ENCODE peak calls at places on chromosomes 13 and 19, in ten cellular contexts. C is 8988T; A is EL; G is stimulated activated CD4-positive, alpha-beta T cell treated with anti-CD3 and anti-CD28 coated beads, Interleukin-1b, Interleukin-23, amount 100 ng/mL, for 4 hours; S is fibroblast of the aortic adventitia; L is effector CD4-positive, alpha-beta T cell; X is NCI-H2081; K is left cardiac atrium; F is aorta; V is T-helper 2 cell treated with Interferon-gamma antibody and Interleukin-4, amounts not matched to agents 5 μg/mL and 100 μg/mL, for 36 hours. B is an unnamed sample.

GRCh38 chr19:38173324-38174041 is 50.5 kb downstream of the DPF1 start:
- DNase-seq in C (no peak), A (no peak), G (no peak), S (peak; percentile 74), L (no peak), X (peak; percentile 95), K (peak; percentile 76), F (peak; percentile 94), V (no peak), B (no peak)

GRCh38 chr19:5057860-5058259 is 88.9 kb downstream of the KDM4B start:
- DNase-seq in C (peak; percentile 91), A (peak; percentile 13), G (no peak), S (peak; percentile 23), L (no peak), X (no peak), K (no peak), F (no peak), V (no peak), B (peak; percentile 60)

GRCh38 chr13:51848674-51849073 is 3.7 kb upstream of the TMEM272 start:
- DNase-seq in C (no peak), A (peak; percentile 57), G (no peak), S (no peak), L (no peak), X (no peak), K (no peak), F (no peak), V (no peak), B (no peak)

GRCh38 chr19:39047076-39047475 is 14.7 kb upstream of the FBXO27 start:
- DNase-seq in C (no peak), A (no peak), G (no peak), S (no peak), L (no peak), X (no peak), K (no peak), F (no peak), V (no peak), B (no peak)

GRCh38 chr13:60267498-60268202 is 103.9 kb upstream of the DIAPH3 start:
- DNase-seq in C (no peak), A (peak; percentile 2), G (no peak), S (no peak), L (no peak), X (no peak), K (no peak), F (no peak), V (no peak), B (peak; percentile 80)

GRCh38 chr19:4660181-4660791 is 9.9 kb downstream of the MYDGF start:
- DNase-seq in C (no peak), A (peak; percentile 22), G (no peak), S (no peak), L (no peak), X (no peak), K (no peak), F (no peak), V (no peak), B (peak; percentile 83)

GRCh38 chr19:2511570-2511969 is 35.6 kb downstream of the GADD45B start:
- DNase-seq in C (no peak), A (no peak), G (no peak), S (no peak), L (no peak), X (no peak), K (no peak), F (no peak), V (no peak), B (no peak)

GRCh38 chr19:37654833-37655688 is at the start of gene ZFP30:
- DNase-seq in C (peak; percentile 93), A (peak; percentile 91), G (peak; percentile 73), S (peak; percentile 79), L (peak; percentile 72), X (peak; percentile 92), K (peak; percentile 90), F (peak; percentile 93), V (peak; percentile 88), B (peak; percentile 76)

GRCh38 chr19:35353635-35354034 is 4.6 kb upstream of the FFAR3 start:
- DNase-seq in C (no peak), A (no peak), G (no peak), S (no peak), L (no peak), X (no peak), K (no peak), F (peak; percentile 9), V (no peak), B (no peak)

GRCh38 chr13:49828452-49828851 is 36.0 kb upstream of the KPNA3 start:
- DNase-seq in C (no peak), A (no peak), G (no peak), S (no peak), L (no peak), X (no peak), K (no peak), F (no peak), V (no peak), B (no peak)

GRCh38 chr13:40464991-40465390 is 201.4 kb downstream of the FOXO1 start:
- DNase-seq in C (no peak), A (no peak), G (no peak), S (no peak), L (no peak), X (no peak), K (no peak), F (no peak), V (no peak), B (no peak)

GRCh38 chr13:43661321-43661720 is 125.5 kb downstream of the ENOX1 start:
- DNase-seq in C (no peak), A (no peak), G (no peak), S (no peak), L (no peak), X (no peak), K (no peak), F (no peak), V (no peak), B (no peak)

GRCh38 chr13:48533207-48533499 is 273 bp upstream of the RCBTB2 start:
- DNase-seq in C (no peak), A (no peak), G (no peak), S (no peak), L (no peak), X (no peak), K (no peak), F (no peak), V (no peak), B (no peak)

GRCh38 chr13:80654638-80655249 is 313.8 kb upstream of the SPRY2 start:
- DNase-seq in C (no peak), A (no peak), G (no peak), S (no peak), L (no peak), X (no peak), K (peak; percentile 18), F (peak; percentile 71), V (no peak), B (no peak)

GRCh38 chr13:35965226-35965927 is 165.8 kb downstream of the DCLK1 start:
- DNase-seq in C (no peak), A (no peak), G (no peak), S (no peak), L (no peak), X (no peak), K (no peak), F (no peak), V (no peak), B (no peak)

GRCh38 chr19:45400192-45400591 is 4.7 kb downstream of the PPP1R13L start:
- DNase-seq in C (no peak), A (no peak), G (no peak), S (no peak), L (no peak), X (no peak), K (no peak), F (no peak), V (no peak), B (peak; percentile 33)

GRCh38 chr13:89694471-89694870 is 1653.0 kb upstream of the MIR17HG start:
- DNase-seq in C (no peak), A (no peak), G (no peak), S (no peak), L (no peak), X (no peak), K (no peak), F (no peak), V (no peak), B (no peak)

GRCh38 chr19:4764290-4764660 is 27.3 kb upstream of the FEM1A start:
- DNase-seq in C (no peak), A (no peak), G (no peak), S (no peak), L (no peak), X (no peak), K (no peak), F (no peak), V (no peak), B (no peak)